ENCODE peak calls at places on chromosome 10, in four cellular contexts. Y is HL-60, O is endodermal cell, S is OCI-LY7. U is an unnamed sample.

GRCh38 chr10:21514101-21514807 is 11.2 kb downstream of the SKIDA1 start:
- DNase-seq in O (no peak), S (no peak), Y (no peak), U (no peak)

GRCh38 chr10:32104181-32104580 is 48.0 kb upstream of the KIF5B start:
- DNase-seq in O (no peak), S (no peak), Y (no peak), U (no peak)

GRCh38 chr10:44217274-44217820 is 167.6 kb downstream of the CXCL12 start:
- DNase-seq in O (no peak), Y (no peak), S (no peak), U (no peak)

GRCh38 chr10:129586897-129587443 is 119.9 kb downstream of the MGMT start:
- DNase-seq in S (peak; percentile 18), O (peak; percentile 6), Y (no peak), U (no peak)

GRCh38 chr10:4059471-4060138 is 274.6 kb upstream of the KLF6 start:
- DNase-seq in S (peak; percentile 24), Y (no peak), O (no peak), U (no peak)

GRCh38 chr10:115129752-115130151 is 36.6 kb downstream of the ATRNL1 start:
- DNase-seq in S (peak; percentile 45), Y (no peak), O (no peak), U (peak; percentile 15)

GRCh38 chr10:66916030-66916429 is 9.8 kb upstream of the LRRTM3 start:
- DNase-seq in S (no peak), O (no peak), Y (no peak), U (no peak)

GRCh38 chr10:35352508-35352907 is 16.2 kb downstream of the CCNY start:
- DNase-seq in O (no peak), S (no peak), Y (no peak), U (no peak)

GRCh38 chr10:114311023-114311422 is 72.0 kb downstream of the VWA2 start:
- DNase-seq in S (no peak), O (no peak), Y (no peak), U (no peak)

GRCh38 chr10:34047389-34047788 is 712.9 kb upstream of the NRP1 start:
- DNase-seq in S (no peak), Y (no peak), O (no peak), U (no peak)

GRCh38 chr10:5953676-5954075 is 23.7 kb downstream of the IL15RA start:
- DNase-seq in Y (no peak), O (no peak), S (no peak), U (no peak)

GRCh38 chr10:91604936-91605534 is 27.8 kb downstream of the PPP1R3C start:
- DNase-seq in Y (no peak), S (no peak), O (no peak), U (no peak)

GRCh38 chr10:78401882-78402367 is 368.3 kb downstream of the RPS24 start:
- DNase-seq in O (peak; percentile 87), S (no peak), Y (no peak), U (no peak)

GRCh38 chr10:79472951-79473350 is 27.5 kb upstream of the ZCCHC24 start:
- DNase-seq in S (no peak), O (no peak), Y (peak; percentile 52), U (no peak)

GRCh38 chr10:85105614-85106013 is 777.2 kb downstream of the CCSER2 start:
- DNase-seq in S (no peak), Y (no peak), O (peak; percentile 80), U (no peak)

GRCh38 chr10:48452879-48453412 is 146.5 kb downstream of the MAPK8 start:
- DNase-seq in O (no peak), Y (no peak), S (no peak), U (no peak)

GRCh38 chr10:3407208-3407607 is 234.6 kb upstream of the PITRM1 start:
- DNase-seq in Y (no peak), O (no peak), S (no peak), U (no peak)

GRCh38 chr10:119331031-119331430 is 123.7 kb downstream of the GRK5 start:
- DNase-seq in Y (no peak), S (no peak), O (no peak), U (no peak)
- TF ChIP-seq CTCF in Y (no peak), S (no peak), O (no peak), U (no peak)

GRCh38 chr10:14803827-14804226 is 29.1 kb upstream of the FAM107B start:
- DNase-seq in Y (no peak), S (no peak), O (no peak), U (no peak)

GRCh38 chr10:14806318-14806717 is 31.5 kb downstream of the CDNF start:
- DNase-seq in O (no peak), Y (no peak), S (no peak), U (no peak)

GRCh38 chr10:14798631-14799030 is 23.9 kb upstream of the FAM107B start:
- DNase-seq in Y (no peak), O (no peak), S (peak; percentile 19), U (no peak)

GRCh38 chr10:14800397-14800796 is 25.7 kb upstream of the FAM107B start:
- DNase-seq in S (peak; percentile 43), O (no peak), Y (no peak), U (no peak)

GRCh38 chr10:14801693-14802092 is 27.0 kb upstream of the FAM107B start:
- DNase-seq in Y (no peak), O (peak; percentile 48), S (no peak), U (no peak)
- TF ChIP-seq CTCF in Y (no peak), O (peak; percentile 60), S (peak; percentile 32), U (no peak)

GRCh38 chr10:70333268-70333667 is 49.2 kb downstream of the LRRC20 start:
- DNase-seq in O (no peak), Y (no peak), S (no peak), U (no peak)

GRCh38 chr10:70328987-70329386 is 45.2 kb upstream of the NPFFR1 start:
- DNase-seq in Y (no peak), S (no peak), O (no peak), U (no peak)

GRCh38 chr10:70331160-70331485 is 47.3 kb upstream of the NPFFR1 start:
- DNase-seq in S (no peak), Y (no peak), O (no peak), U (no peak)

GRCh38 chr10:70330671-70331070 is 46.9 kb upstream of the NPFFR1 start:
- DNase-seq in O (no peak), S (no peak), Y (no peak), U (no peak)

DNA sequence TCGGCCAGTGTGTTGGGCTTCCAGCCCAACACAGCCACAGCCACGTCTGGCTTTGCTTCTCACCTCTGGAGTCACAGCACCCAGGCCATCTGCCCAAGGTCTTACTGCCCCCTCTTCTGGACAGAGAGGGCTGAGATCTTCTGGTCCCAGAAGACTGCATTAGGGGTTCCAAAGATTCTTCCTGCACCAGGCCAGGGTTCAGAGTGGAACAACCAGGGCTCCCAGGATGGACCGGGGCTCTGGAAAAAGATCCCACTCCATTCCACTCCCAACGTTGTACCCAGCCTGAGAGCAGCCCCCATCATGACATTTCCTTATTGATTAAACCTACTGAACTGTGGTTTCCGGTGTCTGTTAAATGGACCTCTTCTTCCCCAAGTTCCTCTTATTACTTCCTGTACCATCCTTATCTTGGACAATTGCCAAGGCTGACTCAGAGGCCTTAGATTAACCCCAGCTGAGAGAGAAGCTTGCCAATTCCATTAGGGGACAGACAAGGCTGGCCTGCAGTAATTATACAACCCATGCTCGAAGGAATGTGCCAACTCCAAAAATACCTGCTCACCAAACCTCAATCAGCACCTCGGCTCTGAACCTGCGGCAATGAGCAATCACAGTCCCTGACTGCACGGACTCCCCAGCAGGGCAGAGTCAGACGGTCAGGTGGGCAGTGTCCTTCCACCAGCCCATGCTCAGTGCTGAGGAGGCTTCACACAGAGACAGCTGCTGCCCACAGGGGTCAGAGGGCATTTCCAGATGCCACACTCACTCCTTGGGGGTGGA is 47.9 kb upstream of the NPFFR1 start:
- DNase-seq in O (peak; percentile 75), Y (peak; percentile 96), S (peak; percentile 93), U (peak; percentile 69)
- TF ChIP-seq CTCF in O (peak; percentile 70), Y (peak; percentile 13), S (peak; percentile 80), U (peak; percentile 35)

DNA sequence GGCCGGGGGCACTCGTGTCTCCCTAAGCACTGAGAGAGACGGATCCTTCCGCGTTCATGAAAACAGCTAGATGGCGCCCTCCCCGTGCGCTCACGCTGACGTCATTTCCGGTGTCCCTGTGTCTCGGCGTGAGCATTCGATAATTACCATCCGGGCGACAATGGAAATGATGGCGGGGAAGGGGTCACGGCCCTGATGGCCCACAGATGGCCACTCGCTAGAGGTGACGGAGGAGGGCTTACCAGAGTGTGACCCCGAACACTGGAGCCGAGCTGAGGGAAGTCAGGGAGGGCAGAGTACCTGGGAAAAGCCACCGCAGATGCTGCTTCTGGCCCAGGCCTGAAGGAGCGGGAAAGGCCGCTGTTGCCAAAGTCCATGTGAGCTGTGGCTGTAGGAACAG is 222.9 kb downstream of the TCERG1L start:
- DNase-seq in S (no peak), Y (no peak), O (peak; percentile 75), U (no peak)
- TF ChIP-seq CTCF in S (peak; percentile 36), Y (no peak), O (peak; percentile 67), U (no peak)

GRCh38 chr10:132835848-132836233 is 49.9 kb upstream of the NKX6-2 start:
- DNase-seq in S (no peak), Y (no peak), O (no peak), U (no peak)

GRCh38 chr10:132834891-132835847 is 49.2 kb upstream of the NKX6-2 start:
- DNase-seq in Y (no peak), O (no peak), S (no peak), U (no peak)

GRCh38 chr10:132837905-132838304 is 52.0 kb upstream of the NKX6-2 start:
- DNase-seq in O (peak; percentile 47), S (no peak), Y (no peak), U (no peak)

GRCh38 chr10:132836832-132837540 is 51.0 kb upstream of the NKX6-2 start:
- DNase-seq in Y (peak; percentile 4), O (peak; percentile 82), S (peak; percentile 42), U (peak; percentile 78)

DNA sequence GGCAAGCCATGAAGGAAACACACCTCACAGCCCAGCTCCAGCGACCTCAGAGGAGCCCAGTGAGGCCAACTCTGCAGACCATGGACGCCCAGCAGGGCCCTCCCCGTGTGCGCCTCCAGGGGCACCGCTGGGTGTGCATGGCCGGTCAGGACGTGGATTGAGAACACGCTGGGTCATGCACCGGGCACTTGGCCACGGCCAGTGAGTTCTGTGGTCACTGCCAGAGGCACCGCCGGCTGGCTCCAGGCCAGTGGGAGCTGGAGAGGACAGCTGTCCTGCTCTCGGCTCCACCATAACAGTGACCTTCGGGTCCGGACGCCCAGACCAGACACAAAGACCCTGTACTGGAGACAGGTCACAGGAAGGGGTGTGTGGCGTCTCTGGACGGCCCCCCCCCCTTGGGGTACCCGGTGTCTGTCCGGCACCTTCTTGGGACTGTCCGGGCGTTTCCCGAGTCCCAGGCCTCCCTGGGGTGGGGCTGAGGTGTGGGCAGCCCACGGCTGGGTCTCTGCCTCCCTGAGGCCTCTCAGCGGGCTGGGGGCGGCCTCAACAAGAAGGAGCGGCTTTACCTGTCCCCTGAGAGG is 50.4 kb upstream of the NKX6-2 start:
- DNase-seq in O (peak; percentile 48), Y (no peak), S (no peak), U (no peak)
- TF ChIP-seq CTCF in O (no peak), Y (no peak), S (no peak), U (no peak)